ENCODE peak calls at places on chromosomes 7 and 10, in five cellular contexts. F is endothelial cell of umbilical vein, S is cardiac muscle cell, I is left ventricle myocardium inferior, D is heart left ventricle. M is an unnamed sample.

GRCh38 chr7:7529328-7529727 is 6.3 kb downstream of the COL28A1 start:
- DNase-seq in D (no peak), F (no peak), I (no peak), S (no peak), M (no peak)

GRCh38 chr10:79001082-79001885 is 67.5 kb upstream of the ZMIZ1 start:
- DNase-seq in F (peak; percentile 83), S (peak; percentile 65), D (no peak), I (no peak), M (no peak)

GRCh38 chr7:29968683-29969457 is 20.7 kb downstream of the SCRN1 start:
- DNase-seq in S (peak; percentile 75), I (no peak), D (no peak), F (no peak), M (no peak)

GRCh38 chr7:135492151-135492550 is 17.8 kb downstream of the CNOT4 start:
- DNase-seq in D (no peak), S (no peak), F (no peak), I (no peak), M (no peak)

GRCh38 chr7:49852619-49853462 is 79.4 kb downstream of the VWC2 start:
- DNase-seq in D (no peak), F (no peak), I (no peak), S (peak; percentile 61), M (no peak)

GRCh38 chr10:6755891-6756460 is 175.9 kb upstream of the PRKCQ start:
- DNase-seq in F (peak; percentile 90), I (no peak), D (no peak), S (no peak), M (no peak)

GRCh38 chr7:151773795-151774194 is 103.1 kb downstream of the PRKAG2 start:
- DNase-seq in D (no peak), S (no peak), I (no peak), F (no peak), M (peak; percentile 47)

GRCh38 chr10:51960494-51960895 is 261.1 kb upstream of the CSTF2T start:
- DNase-seq in S (peak; percentile 77), F (peak; percentile 52), I (no peak), D (no peak), M (no peak)

GRCh38 chr7:2853147-2853546 is 9.0 kb upstream of the GNA12 start:
- DNase-seq in F (no peak), S (peak; percentile 82), I (no peak), D (no peak), M (no peak)

GRCh38 chr7:131859162-131859821 is 302.9 kb upstream of the PODXL start:
- DNase-seq in I (peak; percentile 46), D (peak; percentile 36), S (peak; percentile 80), F (peak; percentile 82), M (peak; percentile 75)

GRCh38 chr10:76352300-76352699 is 920.9 kb downstream of the LRMDA start:
- DNase-seq in I (no peak), S (peak; percentile 76), F (peak; percentile 91), D (no peak), M (no peak)

GRCh38 chr7:56062382-56062781 is 1.7 kb upstream of the SUMF2 start:
- DNase-seq in S (peak; percentile 71), D (no peak), I (no peak), F (peak; percentile 77), M (no peak)

GRCh38 chr10:127163632-127164031 is 32.8 kb downstream of the INSYN2A start:
- DNase-seq in F (no peak), D (no peak), I (no peak), S (peak; percentile 34), M (no peak)

GRCh38 chr7:39754326-39755120 is 131.2 kb downstream of the RALA start:
- DNase-seq in S (peak; percentile 25), I (no peak), D (no peak), F (peak; percentile 83), M (no peak)

GRCh38 chr10:46527241-46527811 is 29.1 kb downstream of the GPRIN2 start:
- DNase-seq in S (no peak), I (peak; percentile 14), D (no peak), F (no peak), M (peak; percentile 66)

GRCh38 chr7:29270579-29270978 is 76.0 kb downstream of the CHN2 start:
- DNase-seq in D (no peak), F (no peak), S (peak; percentile 64), I (no peak), M (no peak)

GRCh38 chr7:132500727-132501410 is 75.4 kb downstream of the PLXNA4 start:
- DNase-seq in F (peak; percentile 95), D (peak; percentile 64), S (peak; percentile 92), I (peak; percentile 71), M (peak; percentile 80)

GRCh38 chr7:33558961-33559710 is 346.2 kb upstream of the BMPER start:
- DNase-seq in D (no peak), I (no peak), S (no peak), F (no peak), M (no peak)

GRCh38 chr7:131208777-131209176 is 118.9 kb upstream of the MKLN1 start:
- DNase-seq in F (no peak), I (no peak), S (no peak), D (no peak), M (no peak)

GRCh38 chr7:159024280-159024951 is 120.3 kb downstream of the VIPR2 start:
- DNase-seq in D (no peak), F (no peak), I (no peak), S (no peak), M (peak; percentile 56)

GRCh38 chr10:102714621-102715455 is at the start of gene SFXN2:
- DNase-seq in F (no peak), D (no peak), S (no peak), I (no peak), M (no peak)

GRCh38 chr7:2689951-2690705 is 2.1 kb downstream of the AMZ1 start:
- DNase-seq in S (peak; percentile 63), D (no peak), I (no peak), F (no peak), M (no peak)

GRCh38 chr10:24645784-24646183 is 77.9 kb downstream of the ARHGAP21 start:
- DNase-seq in I (no peak), D (no peak), S (no peak), F (peak; percentile 76), M (no peak)

GRCh38 chr7:99365318-99366141 is 9.0 kb upstream of the ARPC1B start:
- DNase-seq in I (no peak), F (peak; percentile 44), D (no peak), S (no peak), M (no peak)

GRCh38 chr7:71465741-71466189 is 333.8 kb downstream of the GALNT17 start:
- DNase-seq in I (no peak), S (no peak), D (no peak), F (no peak), M (no peak)
- H3K4me3 ChIP-seq in I (no peak overlapping the region), S (no peak overlapping the region), D (no peak overlapping the region), F (no peak overlapping the region), M (no peak overlapping the region)

DNA sequence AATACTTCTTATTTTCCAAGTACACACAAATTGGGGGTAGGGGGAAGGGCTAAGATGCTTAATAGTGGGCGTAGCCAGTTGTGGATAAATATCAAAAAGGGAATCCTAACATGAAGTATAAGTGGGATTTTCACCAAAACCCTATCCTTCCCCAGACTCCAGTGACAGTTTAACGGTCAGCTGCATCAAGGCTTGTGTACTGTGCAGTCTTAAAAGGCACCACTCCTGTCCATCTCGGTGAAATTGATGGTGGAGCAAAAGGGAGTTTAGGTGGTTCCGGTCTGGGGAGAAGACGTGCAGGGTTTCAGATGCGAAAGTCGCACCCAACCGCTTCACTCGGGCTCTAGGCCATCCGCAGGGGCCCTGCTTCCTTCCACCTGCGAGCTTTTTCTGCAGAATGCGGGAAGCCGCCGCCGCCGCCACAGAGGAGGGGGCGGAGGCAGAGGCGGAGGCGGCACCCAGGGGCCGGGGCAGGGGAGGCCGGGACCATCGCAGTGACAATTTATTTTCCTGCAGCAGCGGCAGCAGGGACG is at the start of gene STAMBPL1:
- DNase-seq in D (peak; percentile 65), I (no peak), F (no peak), S (no peak), M (peak; percentile 78)
- H3K4me1 ChIP-seq in D (peaks cover 46% of the 10 kb centered on the region), I (peaks cover 34% of the 10 kb centered on the region), F (peaks cover 30% of the 10 kb centered on the region), S (peaks cover 10% of the 10 kb centered on the region), M (peaks cover 13% of the 10 kb centered on the region)

DNA sequence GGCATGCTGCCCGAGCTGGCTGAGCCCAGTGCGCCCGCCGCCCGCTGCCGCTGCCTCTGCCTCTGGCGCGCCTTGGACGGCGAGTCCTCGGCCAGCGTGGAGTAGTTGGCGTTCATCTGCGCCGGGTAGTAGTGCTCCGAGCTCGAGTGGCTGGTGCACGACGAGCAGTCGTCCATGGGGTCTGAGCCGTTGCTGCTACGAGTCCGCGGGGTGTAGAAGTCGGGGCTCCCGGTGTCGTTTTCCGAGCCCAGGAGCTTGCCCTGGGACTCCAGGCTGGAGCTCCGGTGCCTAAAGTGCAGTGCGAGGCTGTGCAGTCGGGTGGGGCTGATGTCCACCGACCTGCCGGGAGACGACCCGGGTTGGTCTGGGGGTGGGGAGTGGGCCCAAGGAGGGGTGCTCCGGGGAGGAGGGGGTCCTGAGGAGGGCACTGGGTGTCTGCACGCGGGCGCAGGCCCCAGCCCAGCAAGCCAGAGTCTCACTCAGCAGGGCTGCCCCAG is 70.5 kb downstream of the PRPF18 start:
- DNase-seq in F (no peak), D (no peak), I (no peak), S (no peak), M (no peak)
- H3K36me3 ChIP-seq in F (peaks cover 58% of the 10 kb centered on the region), D (peaks cover 76% of the 10 kb centered on the region), I (peaks cover 81% of the 10 kb centered on the region), S (peaks cover 5% of the 10 kb centered on the region), M (peaks cover 5% of the 10 kb centered on the region)

GRCh38 chr10:8051851-8052257 is 2.6 kb upstream of the GATA3 start:
- DNase-seq in D (no peak), S (no peak), F (peak; percentile 83), I (no peak), M (no peak)
- H3K4me3 ChIP-seq in D (no peak overlapping the region), S (peak overlapping the region; percentile 38), F (peak overlapping the region; percentile 58), I (peak overlapping the region; percentile 67), M (peak overlapping the region; percentile 47)

DNA sequence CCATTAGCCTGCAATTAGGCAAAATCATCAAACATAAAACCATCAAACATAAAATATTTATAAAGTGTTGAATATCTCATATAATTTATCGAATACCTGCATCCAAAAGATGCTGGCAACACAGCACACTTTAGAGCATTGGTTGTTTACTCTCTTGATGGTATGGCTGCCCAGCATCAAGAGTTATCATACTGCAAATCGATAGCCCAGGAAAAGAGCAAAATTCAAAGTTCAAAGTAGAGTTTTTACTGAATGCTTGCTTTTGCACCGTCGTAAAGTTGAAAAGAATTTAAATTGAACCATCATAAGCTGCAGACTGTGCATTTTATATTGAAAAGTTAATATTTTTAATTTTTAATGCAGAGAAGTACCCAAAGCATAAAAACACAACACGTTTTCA is 4.2 kb upstream of the GSTO2 start:
- DNase-seq in I (no peak), D (no peak), F (no peak), S (no peak), M (no peak)
- H3K4me1 ChIP-seq in I (peaks cover 64% of the 10 kb centered on the region), D (peaks cover 62% of the 10 kb centered on the region), F (peaks cover 34% of the 10 kb centered on the region), S (peaks cover 21% of the 10 kb centered on the region), M (peaks cover 28% of the 10 kb centered on the region)

DNA sequence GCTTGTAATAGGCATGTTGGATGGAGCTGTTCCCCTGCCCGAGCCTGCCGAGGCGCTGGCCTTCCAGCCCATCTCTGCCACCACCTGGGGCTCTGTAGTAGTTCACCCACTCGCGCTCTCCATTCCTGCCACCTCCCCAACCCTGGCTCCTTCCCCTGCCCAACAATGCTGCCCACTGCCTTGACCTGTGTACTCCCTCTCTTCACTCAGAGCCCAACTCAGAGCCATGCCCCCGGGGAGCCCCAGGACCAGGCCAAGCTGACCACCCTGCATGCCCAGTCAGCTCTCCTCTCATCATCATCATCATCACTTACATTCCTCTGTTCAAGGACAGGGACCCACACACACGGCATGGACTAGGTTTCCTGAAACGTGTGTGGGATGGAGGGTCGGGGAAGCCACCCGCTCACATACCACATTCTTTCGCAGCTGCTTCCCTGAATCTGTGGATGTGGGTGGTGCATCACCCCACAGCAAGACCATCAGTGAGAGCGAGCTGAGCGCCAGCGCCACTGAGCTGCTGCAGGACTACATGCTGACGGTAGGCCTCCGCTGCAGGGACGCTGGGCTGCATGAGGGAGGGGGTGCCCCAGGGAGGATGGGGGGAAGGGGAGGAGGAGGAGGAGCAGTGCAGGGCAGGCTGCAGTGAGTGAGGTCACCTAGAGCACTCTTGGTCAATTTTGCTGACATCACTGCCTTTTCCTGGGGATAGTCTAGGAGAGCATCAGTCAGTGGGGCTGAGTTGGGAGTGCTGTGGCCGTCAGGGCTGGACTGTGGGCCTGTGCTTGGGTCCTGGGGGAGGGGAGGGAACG is 15.5 kb downstream of the NACAD start:
- DNase-seq in D (no peak), F (no peak), S (no peak), I (no peak), M (no peak)
- H3K36me3 ChIP-seq in D (peaks cover 92% of the 10 kb centered on the region), F (peaks cover 49% of the 10 kb centered on the region), S (peaks cover 18% of the 10 kb centered on the region), I (peaks cover 90% of the 10 kb centered on the region), M (peaks cover 92% of the 10 kb centered on the region)